ENCODE peak calls at places on chromosome 7, in eight cellular contexts. One of them, this sample, is unnamed.

GRCh38 chr7:142301923-142302550 is 44.2 kb upstream of the PRSS58 start:
- DNase-seq in heart left ventricle: no peak
- DNase-seq in tibial nerve: no peak
- DNase-seq in psoas muscle: no peak
- DNase-seq in heart right ventricle: no peak
- DNase-seq in foreskin keratinocyte: peak
- DNase-seq in left ventricle myocardium inferior: no peak
- DNase-seq in AG09319: no peak
- DNase-seq in this sample: no peak

GRCh38 chr7:106480616-106481031 is 180.3 kb downstream of the CCDC71L start:
- DNase-seq in heart left ventricle: no peak
- DNase-seq in tibial nerve: no peak
- DNase-seq in psoas muscle: no peak
- DNase-seq in heart right ventricle: no peak
- DNase-seq in foreskin keratinocyte: no peak
- DNase-seq in left ventricle myocardium inferior: no peak
- DNase-seq in AG09319: no peak
- DNase-seq in this sample: no peak

GRCh38 chr7:74026406-74027123 is 1.4 kb upstream of the ELN start:
- DNase-seq in heart left ventricle: peak
- DNase-seq in tibial nerve: peak
- DNase-seq in psoas muscle: peak
- DNase-seq in heart right ventricle: peak
- DNase-seq in foreskin keratinocyte: no peak
- DNase-seq in left ventricle myocardium inferior: peak
- DNase-seq in AG09319: peak
- DNase-seq in this sample: peak

GRCh38 chr7:1122832-1123501 is 35.1 kb downstream of the GPER1 start:
- DNase-seq in heart left ventricle: peak
- DNase-seq in tibial nerve: no peak
- DNase-seq in psoas muscle: no peak
- DNase-seq in heart right ventricle: peak
- DNase-seq in foreskin keratinocyte: no peak
- DNase-seq in left ventricle myocardium inferior: peak
- DNase-seq in AG09319: no peak
- DNase-seq in this sample: no peak

GRCh38 chr7:46772740-46773139 is 809.2 kb downstream of the TNS3 start:
- DNase-seq in heart left ventricle: no peak
- DNase-seq in tibial nerve: no peak
- DNase-seq in psoas muscle: no peak
- DNase-seq in heart right ventricle: no peak
- DNase-seq in foreskin keratinocyte: no peak
- DNase-seq in left ventricle myocardium inferior: no peak
- DNase-seq in AG09319: no peak
- DNase-seq in this sample: no peak

GRCh38 chr7:45869426-45869825 is 3.5 kb downstream of the CCDC201 start:
- DNase-seq in heart left ventricle: no peak
- DNase-seq in tibial nerve: no peak
- DNase-seq in psoas muscle: no peak
- DNase-seq in heart right ventricle: no peak
- DNase-seq in foreskin keratinocyte: no peak
- DNase-seq in left ventricle myocardium inferior: no peak
- DNase-seq in AG09319: no peak
- DNase-seq in this sample: no peak

GRCh38 chr7:55538538-55538937 is 33.8 kb downstream of the VOPP1 start:
- DNase-seq in heart left ventricle: no peak
- DNase-seq in tibial nerve: no peak
- DNase-seq in psoas muscle: no peak
- DNase-seq in heart right ventricle: no peak
- DNase-seq in foreskin keratinocyte: peak
- DNase-seq in left ventricle myocardium inferior: no peak
- DNase-seq in AG09319: peak
- DNase-seq in this sample: no peak

GRCh38 chr7:125605241-125605640 is 675.6 kb upstream of the POT1 start:
- DNase-seq in heart left ventricle: no peak
- DNase-seq in tibial nerve: no peak
- DNase-seq in psoas muscle: no peak
- DNase-seq in heart right ventricle: no peak
- DNase-seq in foreskin keratinocyte: peak
- DNase-seq in left ventricle myocardium inferior: no peak
- DNase-seq in AG09319: no peak
- DNase-seq in this sample: no peak

GRCh38 chr7:82164813-82165212 is 278.8 kb downstream of the CACNA2D1 start:
- DNase-seq in heart left ventricle: peak
- DNase-seq in tibial nerve: peak
- DNase-seq in psoas muscle: no peak
- DNase-seq in heart right ventricle: no peak
- DNase-seq in foreskin keratinocyte: peak
- DNase-seq in left ventricle myocardium inferior: no peak
- DNase-seq in AG09319: peak
- DNase-seq in this sample: no peak
- TF ChIP-seq CTCF in heart left ventricle: peak
- TF ChIP-seq CTCF in tibial nerve: peak
- TF ChIP-seq CTCF in psoas muscle: peak
- TF ChIP-seq CTCF in heart right ventricle: peak
- TF ChIP-seq CTCF in foreskin keratinocyte: peak
- TF ChIP-seq CTCF in left ventricle myocardium inferior: peak
- TF ChIP-seq CTCF in AG09319: peak
- TF ChIP-seq CTCF in this sample: no peak

DNA sequence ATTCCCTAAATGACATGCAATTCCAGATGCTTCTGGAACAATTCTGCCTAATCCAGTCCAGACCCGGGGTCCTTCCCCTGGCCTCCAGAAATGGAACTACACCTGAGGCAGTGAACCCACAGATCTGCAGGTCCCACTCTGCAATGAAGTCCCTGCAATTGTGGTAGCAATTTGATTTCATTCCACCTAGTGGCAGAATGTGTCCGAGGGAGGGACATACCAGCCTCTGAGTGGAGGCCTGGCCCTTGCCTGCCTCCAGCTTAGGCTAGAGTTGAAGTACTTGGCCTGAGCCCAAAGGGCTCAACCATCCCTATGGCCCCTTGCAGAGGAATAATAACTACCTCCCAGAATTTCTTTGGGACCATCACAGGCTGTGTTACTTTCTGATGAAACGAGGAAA is 4.2 kb upstream of the CEP41 start:
- DNase-seq in heart left ventricle: no peak
- DNase-seq in tibial nerve: no peak
- DNase-seq in psoas muscle: no peak
- DNase-seq in heart right ventricle: no peak
- DNase-seq in foreskin keratinocyte: no peak
- DNase-seq in left ventricle myocardium inferior: no peak
- DNase-seq in AG09319: no peak
- DNase-seq in this sample: no peak
- TF ChIP-seq CTCF in heart left ventricle: no peak
- TF ChIP-seq CTCF in tibial nerve: no peak
- TF ChIP-seq CTCF in psoas muscle: no peak
- TF ChIP-seq CTCF in heart right ventricle: no peak
- TF ChIP-seq CTCF in foreskin keratinocyte: peak
- TF ChIP-seq CTCF in left ventricle myocardium inferior: no peak
- TF ChIP-seq CTCF in AG09319: no peak
- TF ChIP-seq CTCF in this sample: no peak

GRCh38 chr7:132249591-132249971 is 326.7 kb downstream of the PLXNA4 start:
- DNase-seq in heart left ventricle: no peak
- DNase-seq in tibial nerve: no peak
- DNase-seq in psoas muscle: no peak
- DNase-seq in heart right ventricle: no peak
- DNase-seq in foreskin keratinocyte: no peak
- DNase-seq in left ventricle myocardium inferior: no peak
- DNase-seq in AG09319: no peak
- DNase-seq in this sample: peak
- TF ChIP-seq CTCF in heart left ventricle: no peak
- TF ChIP-seq CTCF in tibial nerve: no peak
- TF ChIP-seq CTCF in psoas muscle: no peak
- TF ChIP-seq CTCF in heart right ventricle: peak
- TF ChIP-seq CTCF in foreskin keratinocyte: peak
- TF ChIP-seq CTCF in left ventricle myocardium inferior: peak
- TF ChIP-seq CTCF in AG09319: no peak
- TF ChIP-seq CTCF in this sample: no peak

DNA sequence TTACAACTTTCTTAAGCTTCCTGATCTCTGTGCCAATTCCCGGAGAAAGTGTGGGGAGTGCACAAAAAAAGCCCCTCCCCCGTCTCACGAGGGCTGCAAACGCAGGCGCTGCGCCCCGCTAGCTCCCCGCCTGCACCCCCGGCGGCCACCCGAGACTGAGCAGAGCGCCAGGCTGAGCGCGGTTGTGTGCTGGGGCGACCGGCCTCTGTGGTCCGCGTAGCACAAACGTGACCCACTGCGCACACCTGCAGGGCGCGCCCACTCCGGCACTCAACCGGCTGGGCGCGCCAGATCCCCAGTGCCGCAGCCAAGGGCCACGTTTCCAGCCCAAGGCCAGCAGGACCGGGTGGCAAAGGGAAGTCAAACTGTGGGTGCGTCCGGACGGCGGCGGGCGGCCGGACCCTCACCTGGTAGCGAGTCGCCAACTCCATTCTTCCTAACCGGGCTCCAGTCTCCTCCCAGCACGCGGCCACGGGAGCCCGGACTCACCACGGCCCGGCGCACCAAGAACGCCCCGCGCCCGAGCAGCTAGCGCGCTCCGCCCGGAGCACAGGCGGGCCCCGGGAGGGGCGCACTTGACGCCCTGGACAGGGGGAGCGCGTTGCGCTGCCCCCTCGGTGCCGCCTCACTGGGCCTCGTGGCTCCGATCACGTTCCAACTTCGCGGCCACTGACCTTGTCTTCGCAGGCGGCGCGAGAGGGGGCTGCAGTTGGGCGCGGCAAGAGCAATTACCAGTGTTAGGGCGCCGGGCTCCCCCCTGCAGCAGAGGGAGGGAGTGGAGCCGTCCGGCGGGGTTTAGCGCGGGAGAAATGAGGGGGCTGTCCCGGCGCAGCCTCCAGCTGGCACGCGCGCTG is at the start of gene CDCA7L:
- DNase-seq in heart left ventricle: peak
- DNase-seq in tibial nerve: peak
- DNase-seq in psoas muscle: peak
- DNase-seq in heart right ventricle: peak
- DNase-seq in foreskin keratinocyte: peak
- DNase-seq in left ventricle myocardium inferior: peak
- DNase-seq in AG09319: peak
- DNase-seq in this sample: peak
- TF ChIP-seq CTCF in heart left ventricle: no peak
- TF ChIP-seq CTCF in tibial nerve: peak
- TF ChIP-seq CTCF in psoas muscle: no peak
- TF ChIP-seq CTCF in heart right ventricle: no peak
- TF ChIP-seq CTCF in foreskin keratinocyte: peak
- TF ChIP-seq CTCF in left ventricle myocardium inferior: no peak
- TF ChIP-seq CTCF in AG09319: no peak
- TF ChIP-seq CTCF in this sample: no peak